ENCODE peak calls at places on chromosome 1, in nine cellular contexts. R, M, X, E, V, S, B, F and J are unnamed samples.

GRCh38 chr1:27572679-27573426 is 31.1 kb downstream of the AHDC1 start:
- DNase-seq in B (peak), V (no peak), M (no peak), F (peak), S (no peak), X (no peak), E (no peak), R (no peak), J (no peak)

GRCh38 chr1:52697795-52698674 is at the start of gene COA7:
- DNase-seq in M (peak), R (peak), B (peak), E (no peak), X (peak), V (peak), F (peak), S (peak), J (peak)

GRCh38 chr1:34710811-34711210 is 44.0 kb upstream of the GJB5 start:
- DNase-seq in M (no peak), B (no peak), F (no peak), X (no peak), S (no peak), E (no peak), V (no peak), R (no peak), J (no peak)

GRCh38 chr1:11337536-11338350 is 64.7 kb downstream of the UBIAD1 start:
- DNase-seq in X (peak), M (peak), F (peak), B (peak), V (no peak), R (peak), S (no peak), E (peak), J (no peak)

GRCh38 chr1:7224081-7224534 is 438.9 kb downstream of the CAMTA1 start:
- DNase-seq in V (no peak), X (no peak), F (no peak), E (no peak), R (no peak), S (no peak), B (no peak), M (no peak), J (no peak)

GRCh38 chr1:104797982-104798381 is 1048.3 kb downstream of the AMY1C start:
- DNase-seq in B (peak), M (no peak), E (no peak), R (no peak), S (no peak), X (peak), F (no peak), V (no peak), J (no peak)

GRCh38 chr1:107666493-107666892 is 298.5 kb downstream of the VAV3 start:
- DNase-seq in E (no peak), F (no peak), X (no peak), S (no peak), V (no peak), R (no peak), B (no peak), M (no peak), J (no peak)

GRCh38 chr1:203368624-203369451 is 17.9 kb upstream of the FMOD start:
- DNase-seq in V (no peak), R (peak), X (peak), B (no peak), M (no peak), F (peak), E (peak), S (no peak), J (no peak)

GRCh38 chr1:17405898-17406759 is 33.3 kb downstream of the RCC2 start:
- DNase-seq in M (peak), S (no peak), B (peak), E (peak), F (peak), R (peak), V (no peak), X (peak), J (no peak)

GRCh38 chr1:45979778-45980176 is 152.7 kb downstream of the PIK3R3 start:
- DNase-seq in E (no peak), F (no peak), R (no peak), V (no peak), B (peak), X (no peak), S (peak), M (no peak), J (no peak)

GRCh38 chr1:28848408-28848807 is 36.4 kb downstream of the OPRD1 start:
- DNase-seq in E (no peak), F (no peak), S (no peak), V (no peak), B (no peak), X (no peak), M (no peak), R (no peak), J (no peak)

GRCh38 chr1:212485895-212486590 is 53.3 kb downstream of the NENF start:
- DNase-seq in M (no peak), E (peak), X (peak), F (peak), S (peak), V (no peak), R (peak), B (peak), J (no peak)

GRCh38 chr1:226603030-226603960 is 54.7 kb downstream of the STUM start:
- DNase-seq in R (no peak), S (peak), V (no peak), X (peak), M (no peak), F (peak), E (peak), B (no peak), J (peak)

GRCh38 chr1:167342846-167343245 is 122.2 kb downstream of the POU2F1 start:
- DNase-seq in M (no peak), E (no peak), F (no peak), X (peak), S (no peak), V (no peak), B (peak), R (no peak), J (no peak)

GRCh38 chr1:116569776-116570357 is 959 bp downstream of the CD58 start:
- DNase-seq in F (no peak), R (no peak), M (peak), S (peak), E (no peak), B (peak), X (peak), V (no peak), J (no peak)

GRCh38 chr1:38991638-38992449 is 768 bp downstream of the AKIRIN1 start:
- DNase-seq in B (peak), E (no peak), M (peak), V (peak), F (peak), R (peak), X (peak), S (peak), J (no peak)